ENCODE peak calls at places on chromosome 5, in ten cellular contexts. J, E, I, Z, U, Y, P, N, M and R are unnamed samples.

GRCh38 chr5:134110382-134110781 is 4.1 kb upstream of the TCF7 start:
- DNase-seq in J (peak), E (no peak), I (peak), Z (no peak), U (peak), Y (no peak), P (no peak), N (no peak), M (no peak), R (no peak)

GRCh38 chr5:143229896-143230675 is 173.4 kb downstream of the NR3C1 start:
- DNase-seq in J (peak), E (no peak), I (no peak), Z (peak), U (peak), Y (peak), P (no peak), N (no peak), M (no peak), R (peak)

GRCh38 chr5:135446186-135446585 is 962 bp downstream of the DCANP1 start:
- DNase-seq in J (no peak), E (no peak), I (no peak), Z (no peak), U (no peak), Y (no peak), P (no peak), N (no peak), M (no peak), R (no peak)

GRCh38 chr5:175216991-175217390 is 227.0 kb downstream of the DRD1 start:
- DNase-seq in J (no peak), E (no peak), I (no peak), Z (peak), U (no peak), Y (no peak), P (no peak), N (no peak), M (no peak), R (no peak)

GRCh38 chr5:200985-201384 is 9.7 kb downstream of the LRRC14B start:
- DNase-seq in J (no peak), E (no peak), I (no peak), Z (no peak), U (no peak), Y (no peak), P (no peak), N (no peak), M (no peak), R (no peak)

GRCh38 chr5:138111937-138112336 is 27.3 kb downstream of the NME5 start:
- DNase-seq in J (peak), E (no peak), I (no peak), Z (peak), U (no peak), Y (no peak), P (no peak), N (no peak), M (no peak), R (no peak)

GRCh38 chr5:93599427-93600146 is 16.6 kb downstream of the NR2F1 start:
- DNase-seq in J (no peak), E (no peak), I (no peak), Z (no peak), U (no peak), Y (peak), P (no peak), N (no peak), M (no peak), R (no peak)

GRCh38 chr5:112776301-112776856 is 38.7 kb downstream of the APC start:
- DNase-seq in J (peak), E (no peak), I (peak), Z (peak), U (no peak), Y (no peak), P (no peak), N (peak), M (no peak), R (no peak)